ENCODE peak calls at places on chromosomes 5 and 9, in ten cellular contexts. One of them, this sample, is unnamed.

GRCh38 chr5:83035373-83036170 is 41.6 kb downstream of the TMEM167A start:
- DNase-seq in GM12878: no peak
- DNase-seq in K562: no peak
- DNase-seq in heart left ventricle: peak; percentile 76
- DNase-seq in sigmoid colon: peak; percentile 71
- DNase-seq in lower leg skin: no peak
- DNase-seq in esophagus squamous epithelium: no peak
- DNase-seq in body of pancreas: peak; percentile 26
- DNase-seq in adrenal gland: peak; percentile 46
- DNase-seq in gastrocnemius medialis: peak; percentile 64
- DNase-seq in this sample: no peak

GRCh38 chr5:32132757-32133156 is 41.4 kb downstream of the GOLPH3 start:
- DNase-seq in GM12878: no peak
- DNase-seq in K562: no peak
- DNase-seq in heart left ventricle: no peak
- DNase-seq in sigmoid colon: no peak
- DNase-seq in lower leg skin: no peak
- DNase-seq in esophagus squamous epithelium: no peak
- DNase-seq in body of pancreas: no peak
- DNase-seq in adrenal gland: no peak
- DNase-seq in gastrocnemius medialis: no peak
- DNase-seq in this sample: no peak

GRCh38 chr5:116002116-116002906 is 30.0 kb upstream of the ARL14EPL start:
- DNase-seq in GM12878: no peak
- DNase-seq in K562: no peak
- DNase-seq in heart left ventricle: no peak
- DNase-seq in sigmoid colon: no peak
- DNase-seq in lower leg skin: no peak
- DNase-seq in esophagus squamous epithelium: no peak
- DNase-seq in body of pancreas: no peak
- DNase-seq in adrenal gland: no peak
- DNase-seq in gastrocnemius medialis: no peak
- DNase-seq in this sample: no peak

GRCh38 chr5:179914032-179914755 is 6.5 kb upstream of the TBC1D9B start:
- DNase-seq in GM12878: no peak
- DNase-seq in K562: no peak
- DNase-seq in heart left ventricle: no peak
- DNase-seq in sigmoid colon: no peak
- DNase-seq in lower leg skin: peak; percentile 65
- DNase-seq in esophagus squamous epithelium: no peak
- DNase-seq in body of pancreas: no peak
- DNase-seq in adrenal gland: no peak
- DNase-seq in gastrocnemius medialis: peak; percentile 33
- DNase-seq in this sample: peak; percentile 60

GRCh38 chr5:1315709-1316587 is 21.1 kb upstream of the TERT start:
- DNase-seq in GM12878: peak; percentile 69
- DNase-seq in K562: peak; percentile 57
- DNase-seq in heart left ventricle: no peak
- DNase-seq in sigmoid colon: peak; percentile 53
- DNase-seq in lower leg skin: no peak
- DNase-seq in esophagus squamous epithelium: no peak
- DNase-seq in body of pancreas: peak; percentile 89
- DNase-seq in adrenal gland: peak; percentile 14
- DNase-seq in gastrocnemius medialis: no peak
- DNase-seq in this sample: peak; percentile 66

GRCh38 chr9:119088002-119088401 is 281.2 kb downstream of the BRINP1 start:
- DNase-seq in GM12878: no peak
- DNase-seq in K562: no peak
- DNase-seq in heart left ventricle: no peak
- DNase-seq in sigmoid colon: no peak
- DNase-seq in lower leg skin: no peak
- DNase-seq in esophagus squamous epithelium: no peak
- DNase-seq in body of pancreas: peak; percentile 4
- DNase-seq in adrenal gland: no peak
- DNase-seq in gastrocnemius medialis: no peak
- DNase-seq in this sample: no peak

GRCh38 chr5:135342227-135342859 is 56.7 kb downstream of the MACROH2A1 start:
- DNase-seq in GM12878: no peak
- DNase-seq in K562: no peak
- DNase-seq in heart left ventricle: no peak
- DNase-seq in sigmoid colon: peak; percentile 45
- DNase-seq in lower leg skin: no peak
- DNase-seq in esophagus squamous epithelium: no peak
- DNase-seq in body of pancreas: no peak
- DNase-seq in adrenal gland: no peak
- DNase-seq in gastrocnemius medialis: no peak
- DNase-seq in this sample: peak; percentile 40

GRCh38 chr9:131984564-131984963 is 95.1 kb downstream of the MED27 start:
- DNase-seq in GM12878: no peak
- DNase-seq in K562: no peak
- DNase-seq in heart left ventricle: no peak
- DNase-seq in sigmoid colon: no peak
- DNase-seq in lower leg skin: no peak
- DNase-seq in esophagus squamous epithelium: no peak
- DNase-seq in body of pancreas: no peak
- DNase-seq in adrenal gland: no peak
- DNase-seq in gastrocnemius medialis: no peak
- DNase-seq in this sample: no peak

GRCh38 chr5:10503997-10504761 is 59.7 kb upstream of the ANKRD33B start:
- DNase-seq in GM12878: no peak
- DNase-seq in K562: peak; percentile 75
- DNase-seq in heart left ventricle: no peak
- DNase-seq in sigmoid colon: no peak
- DNase-seq in lower leg skin: no peak
- DNase-seq in esophagus squamous epithelium: no peak
- DNase-seq in body of pancreas: peak; percentile 53
- DNase-seq in adrenal gland: peak; percentile 32
- DNase-seq in gastrocnemius medialis: no peak
- DNase-seq in this sample: no peak

GRCh38 chr5:125865166-125865815 is 557.9 kb upstream of the GRAMD2B start:
- DNase-seq in GM12878: no peak
- DNase-seq in K562: no peak
- DNase-seq in heart left ventricle: no peak
- DNase-seq in sigmoid colon: no peak
- DNase-seq in lower leg skin: no peak
- DNase-seq in esophagus squamous epithelium: no peak
- DNase-seq in body of pancreas: no peak
- DNase-seq in adrenal gland: no peak
- DNase-seq in gastrocnemius medialis: no peak
- DNase-seq in this sample: no peak

GRCh38 chr9:133403766-133404439 is 13.9 kb downstream of the REXO4 start:
- DNase-seq in GM12878: no peak
- DNase-seq in K562: peak; percentile 53
- DNase-seq in heart left ventricle: no peak
- DNase-seq in sigmoid colon: no peak
- DNase-seq in lower leg skin: no peak
- DNase-seq in esophagus squamous epithelium: no peak
- DNase-seq in body of pancreas: peak; percentile 69
- DNase-seq in adrenal gland: no peak
- DNase-seq in gastrocnemius medialis: no peak
- DNase-seq in this sample: no peak

GRCh38 chr5:172421020-172421419 is 33.3 kb downstream of the SH3PXD2B start:
- DNase-seq in GM12878: no peak
- DNase-seq in K562: no peak
- DNase-seq in heart left ventricle: no peak
- DNase-seq in sigmoid colon: peak; percentile 69
- DNase-seq in lower leg skin: no peak
- DNase-seq in esophagus squamous epithelium: no peak
- DNase-seq in body of pancreas: no peak
- DNase-seq in adrenal gland: no peak
- DNase-seq in gastrocnemius medialis: no peak
- DNase-seq in this sample: peak; percentile 71

GRCh38 chr5:135367554-135367953 is 31.5 kb downstream of the MACROH2A1 start:
- DNase-seq in GM12878: no peak
- DNase-seq in K562: no peak
- DNase-seq in heart left ventricle: no peak
- DNase-seq in sigmoid colon: no peak
- DNase-seq in lower leg skin: no peak
- DNase-seq in esophagus squamous epithelium: no peak
- DNase-seq in body of pancreas: no peak
- DNase-seq in adrenal gland: no peak
- DNase-seq in gastrocnemius medialis: no peak
- DNase-seq in this sample: peak; percentile 18

GRCh38 chr5:180347651-180348050 is 5.5 kb downstream of the GFPT2 start:
- DNase-seq in GM12878: no peak
- DNase-seq in K562: no peak
- DNase-seq in heart left ventricle: no peak
- DNase-seq in sigmoid colon: no peak
- DNase-seq in lower leg skin: no peak
- DNase-seq in esophagus squamous epithelium: no peak
- DNase-seq in body of pancreas: no peak
- DNase-seq in adrenal gland: no peak
- DNase-seq in gastrocnemius medialis: no peak
- DNase-seq in this sample: no peak

DNA sequence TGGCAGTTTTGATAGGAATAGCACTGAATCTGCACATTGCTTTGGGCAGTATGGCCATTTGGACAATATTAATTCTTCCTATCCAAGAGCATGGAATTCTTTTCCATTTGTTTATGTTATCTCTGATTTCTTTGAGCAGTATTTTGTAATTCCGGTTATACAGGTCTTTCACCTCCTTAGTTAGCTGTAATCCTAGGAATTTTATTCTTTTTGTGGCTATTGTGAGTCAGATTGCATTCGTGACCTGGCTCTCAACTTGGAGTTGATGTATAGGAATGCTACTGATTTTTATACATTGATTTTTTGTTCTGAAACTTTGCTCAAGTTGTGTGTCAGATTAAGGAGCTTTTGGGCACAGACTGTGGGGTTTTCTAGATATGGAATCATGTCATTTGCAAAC is 24.0 kb downstream of the TMEM161B start:
- DNase-seq in GM12878: no peak
- DNase-seq in K562: no peak
- DNase-seq in heart left ventricle: no peak
- DNase-seq in sigmoid colon: no peak
- DNase-seq in lower leg skin: no peak
- DNase-seq in esophagus squamous epithelium: no peak
- DNase-seq in body of pancreas: no peak
- DNase-seq in adrenal gland: no peak
- DNase-seq in gastrocnemius medialis: no peak
- DNase-seq in this sample: no peak
- TF ChIP-seq POLR2A in GM12878: no peak
- TF ChIP-seq POLR2A in K562: no peak
- TF ChIP-seq POLR2A in heart left ventricle: no peak
- TF ChIP-seq POLR2A in sigmoid colon: no peak
- TF ChIP-seq POLR2A in lower leg skin: no peak
- TF ChIP-seq POLR2A in esophagus squamous epithelium: no peak
- TF ChIP-seq POLR2A in body of pancreas: no peak
- TF ChIP-seq POLR2A in adrenal gland: no peak
- TF ChIP-seq POLR2A in gastrocnemius medialis: no peak
- TF ChIP-seq POLR2A in this sample: no peak

GRCh38 chr9:128116104-128117083 is 11.1 kb downstream of the PTGES2 start:
- DNase-seq in GM12878: no peak
- DNase-seq in K562: no peak
- DNase-seq in heart left ventricle: no peak
- DNase-seq in sigmoid colon: peak; percentile 64
- DNase-seq in lower leg skin: no peak
- DNase-seq in esophagus squamous epithelium: no peak
- DNase-seq in body of pancreas: no peak
- DNase-seq in adrenal gland: peak; percentile 11
- DNase-seq in gastrocnemius medialis: peak; percentile 13
- DNase-seq in this sample: peak; percentile 64

GRCh38 chr9:128118472-128118857 is 9.1 kb downstream of the PTGES2 start:
- DNase-seq in GM12878: no peak
- DNase-seq in K562: no peak
- DNase-seq in heart left ventricle: no peak
- DNase-seq in sigmoid colon: peak; percentile 30
- DNase-seq in lower leg skin: no peak
- DNase-seq in esophagus squamous epithelium: no peak
- DNase-seq in body of pancreas: peak; percentile 2
- DNase-seq in adrenal gland: peak; percentile 8
- DNase-seq in gastrocnemius medialis: no peak
- DNase-seq in this sample: no peak

GRCh38 chr9:128118971-128119665 is 8.4 kb downstream of the PTGES2 start:
- DNase-seq in GM12878: no peak
- DNase-seq in K562: no peak
- DNase-seq in heart left ventricle: no peak
- DNase-seq in sigmoid colon: peak; percentile 53
- DNase-seq in lower leg skin: no peak
- DNase-seq in esophagus squamous epithelium: no peak
- DNase-seq in body of pancreas: peak; percentile 86
- DNase-seq in adrenal gland: peak; percentile 14
- DNase-seq in gastrocnemius medialis: peak; percentile 66
- DNase-seq in this sample: peak; percentile 57

GRCh38 chr9:128120061-128120740 is 7.3 kb downstream of the PTGES2 start:
- DNase-seq in GM12878: no peak
- DNase-seq in K562: no peak
- DNase-seq in heart left ventricle: no peak
- DNase-seq in sigmoid colon: peak; percentile 64
- DNase-seq in lower leg skin: no peak
- DNase-seq in esophagus squamous epithelium: no peak
- DNase-seq in body of pancreas: peak; percentile 13
- DNase-seq in adrenal gland: peak; percentile 12
- DNase-seq in gastrocnemius medialis: peak; percentile 23
- DNase-seq in this sample: no peak

GRCh38 chr9:128117613-128118471 is 9.7 kb downstream of the PTGES2 start:
- DNase-seq in GM12878: no peak
- DNase-seq in K562: peak; percentile 79
- DNase-seq in heart left ventricle: peak; percentile 91
- DNase-seq in sigmoid colon: peak; percentile 96
- DNase-seq in lower leg skin: peak; percentile 90
- DNase-seq in esophagus squamous epithelium: peak; percentile 56
- DNase-seq in body of pancreas: peak; percentile 96
- DNase-seq in adrenal gland: peak; percentile 90
- DNase-seq in gastrocnemius medialis: peak; percentile 88
- DNase-seq in this sample: peak; percentile 97
- H3K4me3 ChIP-seq in GM12878: no peak overlapping the region
- H3K4me3 ChIP-seq in K562: no peak overlapping the region
- H3K4me3 ChIP-seq in heart left ventricle: no peak overlapping the region
- H3K4me3 ChIP-seq in sigmoid colon: no peak overlapping the region
- H3K4me3 ChIP-seq in lower leg skin: no peak overlapping the region
- H3K4me3 ChIP-seq in esophagus squamous epithelium: no peak overlapping the region
- H3K4me3 ChIP-seq in body of pancreas: no peak overlapping the region
- H3K4me3 ChIP-seq in adrenal gland: no peak overlapping the region
- H3K4me3 ChIP-seq in gastrocnemius medialis: no peak overlapping the region
- H3K4me3 ChIP-seq in this sample: no peak overlapping the region

DNA sequence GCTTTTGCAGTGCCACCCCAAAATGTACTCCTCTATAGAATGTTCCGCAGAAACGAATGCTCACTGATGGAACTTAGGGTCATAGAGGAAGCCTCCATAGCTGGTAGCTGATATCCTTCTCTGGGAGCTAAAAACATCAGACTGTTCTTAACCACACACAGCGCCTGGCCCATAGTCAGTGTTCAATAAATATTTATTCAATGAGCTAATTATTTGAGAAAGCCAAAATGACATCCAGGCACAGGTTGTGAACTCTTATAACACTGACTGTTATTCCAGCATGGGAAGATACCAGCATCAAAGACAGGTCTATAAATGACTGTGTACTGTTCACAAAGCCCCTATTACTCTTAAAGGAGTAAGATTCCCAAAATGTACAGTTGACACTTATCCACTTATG is 12.9 kb downstream of the GDF9 start:
- DNase-seq in GM12878: no peak
- DNase-seq in K562: no peak
- DNase-seq in heart left ventricle: no peak
- DNase-seq in sigmoid colon: no peak
- DNase-seq in lower leg skin: no peak
- DNase-seq in esophagus squamous epithelium: no peak
- DNase-seq in body of pancreas: peak; percentile 57
- DNase-seq in adrenal gland: no peak
- DNase-seq in gastrocnemius medialis: no peak
- DNase-seq in this sample: no peak
- TF ChIP-seq POLR2A in GM12878: no peak
- TF ChIP-seq POLR2A in K562: no peak
- TF ChIP-seq POLR2A in heart left ventricle: no peak
- TF ChIP-seq POLR2A in sigmoid colon: no peak
- TF ChIP-seq POLR2A in lower leg skin: no peak
- TF ChIP-seq POLR2A in esophagus squamous epithelium: no peak
- TF ChIP-seq POLR2A in body of pancreas: peak; percentile 18
- TF ChIP-seq POLR2A in adrenal gland: no peak
- TF ChIP-seq POLR2A in gastrocnemius medialis: no peak
- TF ChIP-seq POLR2A in this sample: no peak

GRCh38 chr5:111227226-111227782 is 3.1 kb downstream of the CAMK4 start:
- DNase-seq in GM12878: no peak
- DNase-seq in K562: no peak
- DNase-seq in heart left ventricle: no peak
- DNase-seq in sigmoid colon: no peak
- DNase-seq in lower leg skin: no peak
- DNase-seq in esophagus squamous epithelium: no peak
- DNase-seq in body of pancreas: no peak
- DNase-seq in adrenal gland: no peak
- DNase-seq in gastrocnemius medialis: no peak
- DNase-seq in this sample: no peak
- H3K4me3 ChIP-seq in GM12878: peak overlapping the region; percentile 83
- H3K4me3 ChIP-seq in K562: no peak overlapping the region
- H3K4me3 ChIP-seq in heart left ventricle: no peak overlapping the region
- H3K4me3 ChIP-seq in sigmoid colon: no peak overlapping the region
- H3K4me3 ChIP-seq in lower leg skin: no peak overlapping the region
- H3K4me3 ChIP-seq in esophagus squamous epithelium: no peak overlapping the region
- H3K4me3 ChIP-seq in body of pancreas: no peak overlapping the region
- H3K4me3 ChIP-seq in adrenal gland: no peak overlapping the region
- H3K4me3 ChIP-seq in gastrocnemius medialis: no peak overlapping the region
- H3K4me3 ChIP-seq in this sample: no peak overlapping the region